ENCODE peak calls at places on chromosome 7, in six cellular contexts. R is trophoblast cell, G is body of pancreas, W is neuronal stem cell, S is K562, O is neural progenitor cell. I is an unnamed sample.

GRCh38 chr7:92177362-92177761 is 1.6 kb downstream of the LRRD1 start:
- DNase-seq in G (no peak), O (no peak), W (no peak), S (peak; percentile 24), R (no peak), I (peak; percentile 61)

GRCh38 chr7:191105-192034 is 1.0 kb upstream of the FAM20C start:
- DNase-seq in W (no peak), R (no peak), S (peak; percentile 18), G (peak; percentile 41), O (peak; percentile 37), I (peak; percentile 80)

GRCh38 chr7:31875424-31875823 is 188.4 kb downstream of the PPP1R17 start:
- DNase-seq in W (no peak), S (no peak), O (no peak), G (no peak), R (no peak), I (no peak)

GRCh38 chr7:69735582-69735981 is 137.3 kb downstream of the AUTS2 start:
- DNase-seq in O (peak; percentile 10), W (no peak), G (no peak), R (no peak), S (no peak), I (no peak)

GRCh38 chr7:17939670-17940301 is 508 bp downstream of the SNX13 start:
- DNase-seq in R (peak; percentile 38), G (peak; percentile 66), W (peak; percentile 26), O (peak; percentile 53), S (peak; percentile 79), I (peak; percentile 70)

GRCh38 chr7:143352506-143353130 is 9.9 kb downstream of the FAM131B start:
- DNase-seq in W (peak; percentile 75), O (peak; percentile 86), R (no peak), G (no peak), S (no peak), I (no peak)

GRCh38 chr7:111168182-111168581 is 77.3 kb downstream of the LRRN3 start:
- DNase-seq in O (no peak), G (no peak), S (no peak), W (no peak), R (no peak), I (peak; percentile 78)

GRCh38 chr7:158706710-158707590 is 2.3 kb upstream of the NCAPG2 start:
- DNase-seq in S (no peak), G (no peak), R (no peak), W (no peak), O (no peak), I (no peak)

GRCh38 chr7:76191783-76192240 is 9.9 kb upstream of the SRRM3 start:
- DNase-seq in R (peak; percentile 37), O (peak; percentile 67), W (no peak), G (no peak), S (peak; percentile 62), I (peak; percentile 57)

GRCh38 chr7:43071604-43072003 is 40.8 kb upstream of the HECW1 start:
- DNase-seq in O (peak; percentile 81), G (no peak), R (peak; percentile 28), W (peak; percentile 54), S (peak; percentile 78), I (peak; percentile 25)

GRCh38 chr7:143960813-143961610 is 6.4 kb downstream of the OR2F1 start:
- DNase-seq in O (no peak), S (no peak), G (no peak), W (no peak), R (no peak), I (no peak)

GRCh38 chr7:149624006-149624405 is 126.4 kb upstream of the ZNF746 start:
- DNase-seq in S (peak; percentile 77), R (no peak), G (peak; percentile 46), O (peak; percentile 50), W (no peak), I (peak; percentile 34)

DNA sequence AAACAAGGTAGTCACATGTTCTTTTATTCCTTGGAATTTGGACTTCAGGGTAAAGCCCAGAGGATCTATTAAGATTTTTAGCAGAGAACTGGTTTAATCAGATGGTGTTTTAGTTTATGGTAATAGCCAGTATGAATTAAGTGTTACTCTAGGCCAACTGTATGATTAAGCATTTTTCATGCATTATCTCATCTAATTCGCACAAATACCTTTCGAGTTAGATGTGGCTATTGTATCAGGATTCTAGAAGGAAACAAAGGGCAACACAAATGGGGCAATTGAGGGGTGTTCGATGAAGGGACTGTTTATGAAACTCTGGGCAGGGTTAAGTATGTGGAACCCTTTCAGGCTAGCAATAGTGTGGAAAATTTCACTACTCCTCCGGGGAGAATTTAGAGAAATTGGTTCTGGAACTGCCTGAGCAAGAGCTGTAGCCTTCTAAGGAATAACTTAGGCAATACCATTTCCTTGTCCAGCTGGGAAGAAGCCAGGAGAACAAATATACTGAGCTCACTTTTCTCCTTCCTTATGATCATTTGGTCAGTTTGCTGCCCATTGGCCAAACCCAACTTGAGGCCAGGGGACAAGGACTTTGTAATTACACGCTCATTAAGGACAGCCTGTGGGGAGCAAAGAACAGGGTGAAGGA is 319.0 kb upstream of the FZD1 start:
- DNase-seq in G (peak; percentile 20), O (no peak), R (no peak), S (no peak), W (no peak), I (no peak)
- H3K4me1 ChIP-seq in G (peaks cover 19% of the 10 kb centered on the region), O (peaks cover 17% of the 10 kb centered on the region), R (no peaks in the 10 kb centered on the region), S (no peaks in the 10 kb centered on the region), W (no peaks in the 10 kb centered on the region), I (no peaks in the 10 kb centered on the region)

GRCh38 chr7:50321678-50322077 is 17.2 kb downstream of the IKZF1 start:
- DNase-seq in G (no peak), W (no peak), R (no peak), S (no peak), O (no peak), I (no peak)
- H3K4me1 ChIP-seq in G (no peaks in the 10 kb centered on the region), W (peaks cover 5% of the 10 kb centered on the region), R (no peaks in the 10 kb centered on the region), S (peaks cover under 1% of the 10 kb centered on the region), O (peaks cover 4% of the 10 kb centered on the region), I (no peaks in the 10 kb centered on the region)

DNA sequence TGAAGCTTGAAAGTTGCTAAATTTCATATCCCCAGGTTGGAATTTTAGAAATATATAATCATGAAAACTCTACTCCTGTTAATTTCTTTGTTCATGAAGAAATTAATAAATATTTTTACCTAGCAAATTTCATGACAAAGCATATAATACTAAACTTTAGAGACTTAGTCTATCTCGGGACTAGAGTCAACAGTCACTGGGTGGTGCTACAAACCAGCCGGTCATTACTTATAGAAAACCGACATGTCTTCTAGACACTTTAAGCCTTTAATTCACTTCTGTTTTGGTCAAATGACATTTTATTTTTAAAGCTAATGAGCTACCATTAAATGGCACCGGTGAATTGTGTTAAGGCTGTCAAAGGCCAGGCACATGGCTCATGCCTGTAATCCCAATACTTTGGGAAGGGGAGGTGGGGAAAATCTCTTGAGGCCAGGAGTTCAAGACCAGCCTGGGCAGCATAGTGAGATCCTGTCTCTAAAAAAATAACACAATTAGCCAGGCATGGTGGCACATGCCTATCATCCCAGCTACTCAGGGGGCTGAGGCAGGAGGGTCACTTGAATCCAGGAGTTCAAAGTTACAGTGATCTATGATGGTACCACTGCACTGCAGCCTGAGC is 270.1 kb downstream of the CACNA2D1 start:
- DNase-seq in S (no peak), G (no peak), W (no peak), R (no peak), O (no peak), I (no peak)
- H3K4me1 ChIP-seq in S (no peaks in the 10 kb centered on the region), G (no peaks in the 10 kb centered on the region), W (no peaks in the 10 kb centered on the region), R (no peaks in the 10 kb centered on the region), O (peaks cover 10% of the 10 kb centered on the region), I (no peaks in the 10 kb centered on the region)

DNA sequence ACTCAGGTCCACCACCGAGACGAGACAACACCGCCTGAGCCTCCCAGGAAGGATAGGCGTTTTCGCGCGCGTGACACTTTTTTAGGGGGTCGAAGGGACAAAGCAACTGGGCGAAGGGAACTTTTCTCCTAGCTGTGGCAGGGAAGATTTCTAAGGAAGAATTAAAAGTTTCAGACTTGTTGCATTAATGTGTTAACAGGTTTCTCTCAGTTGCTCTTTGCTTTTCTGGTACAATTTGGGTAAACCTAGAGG is 1.8 kb downstream of the CDK13 start:
- DNase-seq in R (no peak), W (no peak), O (no peak), G (no peak), S (no peak), I (no peak)
- H3K4me1 ChIP-seq in R (no peaks in the 10 kb centered on the region), W (peaks cover 2% of the 10 kb centered on the region), O (peaks cover 18% of the 10 kb centered on the region), G (peaks cover 43% of the 10 kb centered on the region), S (peaks cover 28% of the 10 kb centered on the region), I (peaks cover 2% of the 10 kb centered on the region)

GRCh38 chr7:2109251-2109935 is 123.4 kb downstream of the MAD1L1 start:
- DNase-seq in G (no peak), R (no peak), W (no peak), S (peak; percentile 32), O (no peak), I (peak; percentile 22)

GRCh38 chr7:2107386-2108085 is 125.2 kb downstream of the MAD1L1 start:
- DNase-seq in S (no peak), R (no peak), G (no peak), W (no peak), O (no peak), I (no peak)

GRCh38 chr7:2106920-2107319 is 125.8 kb downstream of the MAD1L1 start:
- DNase-seq in S (no peak), O (peak; percentile 44), R (no peak), W (no peak), G (no peak), I (no peak)

GRCh38 chr7:2109936-2110585 is 122.7 kb downstream of the MAD1L1 start:
- DNase-seq in G (no peak), O (no peak), W (no peak), S (peak; percentile 89), R (peak; percentile 55), I (peak; percentile 94)

DNA sequence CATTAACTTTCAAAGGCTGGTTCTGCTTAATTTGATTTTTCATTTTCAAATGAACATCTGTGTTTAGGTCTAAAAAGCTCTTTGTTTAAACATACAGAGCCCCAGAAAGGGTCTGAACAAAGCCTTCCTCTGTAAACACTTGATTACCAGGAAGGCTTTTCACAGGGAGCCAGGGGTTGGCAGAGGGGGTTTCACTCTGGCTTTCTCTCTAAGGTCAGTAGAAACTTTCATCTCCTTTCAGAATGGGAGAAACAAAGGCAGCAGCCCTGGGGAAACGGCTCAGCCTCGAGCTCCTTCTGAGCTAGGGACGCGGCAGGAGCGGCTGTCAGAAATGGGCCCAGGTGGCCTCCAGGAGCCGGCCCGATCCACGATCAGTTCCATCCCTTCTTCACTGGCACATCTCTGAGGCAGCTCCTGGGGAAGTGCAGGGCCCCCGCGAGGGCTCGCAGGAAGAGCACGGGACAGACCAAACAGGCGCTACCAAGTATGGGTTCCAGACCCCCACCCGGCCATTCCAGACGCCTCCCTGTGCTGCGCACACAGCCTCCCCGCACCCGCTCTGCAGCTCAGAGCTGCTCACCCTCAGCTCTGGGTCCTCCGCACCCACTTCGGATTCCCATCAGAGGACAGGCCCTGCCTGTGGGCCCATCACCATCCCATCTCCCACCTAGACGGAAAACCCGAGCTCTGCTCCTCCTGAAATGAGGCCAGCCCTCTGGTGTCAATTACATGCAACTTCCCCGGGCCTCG is 124.1 kb downstream of the MAD1L1 start:
- DNase-seq in G (no peak), R (no peak), S (no peak), O (peak; percentile 83), W (peak; percentile 57), I (no peak)
- H3K4me1 ChIP-seq in G (no peaks in the 10 kb centered on the region), R (peaks cover 32% of the 10 kb centered on the region), S (peaks cover 78% of the 10 kb centered on the region), O (peaks cover 79% of the 10 kb centered on the region), W (peaks cover 69% of the 10 kb centered on the region), I (peaks cover 37% of the 10 kb centered on the region)

GRCh38 chr7:44465490-44465889 is 25.0 kb downstream of the NUDCD3 start:
- DNase-seq in W (no peak), G (no peak), S (no peak), R (no peak), O (no peak), I (no peak)
- H3K4me1 ChIP-seq in W (peaks cover 8% of the 10 kb centered on the region), G (peaks cover 19% of the 10 kb centered on the region), S (peaks cover 4% of the 10 kb centered on the region), R (no peaks in the 10 kb centered on the region), O (no peaks in the 10 kb centered on the region), I (peaks cover 33% of the 10 kb centered on the region)

I was measured in mesenchymal stem cell.